ENCODE peak calls at places on chromosome 19, in five cellular contexts. One of them, this sample, is unnamed.

GRCh38 chr19:1136201-1136600 is 32.4 kb downstream of the GPX4 start:
- DNase-seq in heart left ventricle: no peak
- DNase-seq in lung: no peak
- DNase-seq in body of pancreas: no peak
- DNase-seq in GM13976: peak
- DNase-seq in this sample: no peak

GRCh38 chr19:46350758-46351159 is 3.9 kb downstream of the PPP5C start:
- DNase-seq in heart left ventricle: peak
- DNase-seq in lung: no peak
- DNase-seq in body of pancreas: no peak
- DNase-seq in GM13976: peak
- DNase-seq in this sample: no peak

GRCh38 chr19:10339380-10339960 is at the start of gene ICAM3:
- DNase-seq in heart left ventricle: no peak
- DNase-seq in lung: peak
- DNase-seq in body of pancreas: no peak
- DNase-seq in GM13976: peak
- DNase-seq in this sample: no peak

GRCh38 chr19:44748426-44749254 is at the start of gene BCL3:
- DNase-seq in heart left ventricle: peak
- DNase-seq in lung: peak
- DNase-seq in body of pancreas: peak
- DNase-seq in GM13976: peak
- DNase-seq in this sample: no peak

GRCh38 chr19:49425922-49426592 is 869 bp downstream of the GFY start:
- DNase-seq in heart left ventricle: no peak
- DNase-seq in lung: no peak
- DNase-seq in body of pancreas: no peak
- DNase-seq in GM13976: peak
- DNase-seq in this sample: no peak

GRCh38 chr19:41821003-41821735 is 23.3 kb downstream of the LYPD4 start:
- DNase-seq in heart left ventricle: no peak
- DNase-seq in lung: peak
- DNase-seq in body of pancreas: peak
- DNase-seq in GM13976: peak
- DNase-seq in this sample: no peak

GRCh38 chr19:40550951-40551350 is 25.7 kb upstream of the SHKBP1 start:
- DNase-seq in heart left ventricle: no peak
- DNase-seq in lung: no peak
- DNase-seq in body of pancreas: no peak
- DNase-seq in GM13976: no peak
- DNase-seq in this sample: no peak

GRCh38 chr19:45446295-45446694 is 21.5 kb upstream of the FOSB start:
- DNase-seq in heart left ventricle: no peak
- DNase-seq in lung: no peak
- DNase-seq in body of pancreas: no peak
- DNase-seq in GM13976: peak
- DNase-seq in this sample: no peak

GRCh38 chr19:46755853-46756543 is 9.7 kb upstream of the STRN4 start:
- DNase-seq in heart left ventricle: no peak
- DNase-seq in lung: no peak
- DNase-seq in body of pancreas: no peak
- DNase-seq in GM13976: no peak
- DNase-seq in this sample: no peak

GRCh38 chr19:8654591-8655339 is 24.3 kb downstream of the NFILZ start:
- DNase-seq in heart left ventricle: peak
- DNase-seq in lung: peak
- DNase-seq in body of pancreas: peak
- DNase-seq in GM13976: peak
- DNase-seq in this sample: peak

GRCh38 chr19:42613666-42614065 is 18.9 kb upstream of the CEACAM8 start:
- DNase-seq in heart left ventricle: no peak
- DNase-seq in lung: no peak
- DNase-seq in body of pancreas: no peak
- DNase-seq in GM13976: no peak
- DNase-seq in this sample: no peak

GRCh38 chr19:15453091-15453498 is 3.3 kb upstream of the WIZ start:
- DNase-seq in heart left ventricle: peak
- DNase-seq in lung: no peak
- DNase-seq in body of pancreas: peak
- DNase-seq in GM13976: no peak
- DNase-seq in this sample: no peak
- TF ChIP-seq CTCF in heart left ventricle: peak
- TF ChIP-seq CTCF in lung: no peak
- TF ChIP-seq CTCF in body of pancreas: peak
- TF ChIP-seq CTCF in GM13976: no peak
- TF ChIP-seq CTCF in this sample: no peak

GRCh38 chr19:5184930-5185329 is 155.7 kb downstream of the PTPRS start:
- DNase-seq in heart left ventricle: no peak
- DNase-seq in lung: no peak
- DNase-seq in body of pancreas: no peak
- DNase-seq in GM13976: no peak
- DNase-seq in this sample: no peak

GRCh38 chr19:5188548-5189317 is 151.9 kb downstream of the PTPRS start:
- DNase-seq in heart left ventricle: no peak
- DNase-seq in lung: no peak
- DNase-seq in body of pancreas: no peak
- DNase-seq in GM13976: no peak
- DNase-seq in this sample: no peak

GRCh38 chr19:5183616-5184015 is 157.0 kb downstream of the PTPRS start:
- DNase-seq in heart left ventricle: no peak
- DNase-seq in lung: no peak
- DNase-seq in body of pancreas: no peak
- DNase-seq in GM13976: no peak
- DNase-seq in this sample: no peak

GRCh38 chr19:5189318-5189607 is 151.3 kb downstream of the PTPRS start:
- DNase-seq in heart left ventricle: no peak
- DNase-seq in lung: no peak
- DNase-seq in body of pancreas: no peak
- DNase-seq in GM13976: no peak
- DNase-seq in this sample: no peak

GRCh38 chr19:5186293-5187050 is 154.1 kb downstream of the PTPRS start:
- DNase-seq in heart left ventricle: no peak
- DNase-seq in lung: no peak
- DNase-seq in body of pancreas: no peak
- DNase-seq in GM13976: no peak
- DNase-seq in this sample: no peak
- TF ChIP-seq CTCF in heart left ventricle: no peak
- TF ChIP-seq CTCF in lung: no peak
- TF ChIP-seq CTCF in body of pancreas: no peak
- TF ChIP-seq CTCF in GM13976: no peak
- TF ChIP-seq CTCF in this sample: no peak

DNA sequence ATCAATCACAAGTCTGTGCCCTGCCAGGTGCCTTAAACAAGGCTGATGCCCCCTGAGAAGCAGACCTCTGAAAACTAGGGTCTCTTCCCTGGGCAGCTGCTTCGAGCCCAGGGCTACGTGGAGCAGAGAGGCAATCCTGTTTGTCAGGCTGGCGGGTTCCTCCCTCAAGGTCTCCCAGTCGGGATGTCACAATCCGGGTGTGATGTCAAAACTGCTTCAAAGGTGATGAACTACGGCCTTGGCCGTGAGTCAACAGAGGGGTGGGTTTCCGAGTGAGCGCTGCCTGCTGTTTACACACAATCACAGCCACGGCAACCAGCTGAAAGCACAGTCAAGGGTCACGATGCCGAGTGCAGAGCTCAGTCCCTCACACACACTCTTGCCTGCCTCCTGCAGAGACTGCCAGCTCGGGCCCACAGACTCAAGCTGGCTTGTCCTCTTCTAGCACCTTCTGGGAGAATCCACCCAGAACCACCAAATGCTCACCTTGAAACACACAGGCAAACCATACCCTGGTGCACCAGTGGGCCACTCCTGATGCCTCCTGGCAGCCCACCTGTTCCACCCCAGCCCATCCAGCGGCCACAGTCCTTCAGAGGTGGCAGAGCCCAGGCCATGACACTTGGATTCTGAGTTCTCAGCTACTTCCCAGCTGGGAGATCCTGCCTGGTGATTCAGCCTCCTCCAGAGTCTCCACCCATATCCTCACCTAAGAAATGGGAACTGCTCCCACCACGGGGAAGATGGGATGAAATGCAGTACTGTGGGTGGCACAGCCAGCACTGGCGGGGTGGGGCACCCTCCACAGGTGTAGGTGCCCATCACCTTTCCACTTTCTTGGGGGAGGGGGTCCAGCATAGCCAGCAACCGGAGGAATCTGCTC is 6.8 kb downstream of the ELL start:
- DNase-seq in heart left ventricle: peak
- DNase-seq in lung: peak
- DNase-seq in body of pancreas: peak
- DNase-seq in GM13976: no peak
- DNase-seq in this sample: no peak
- TF ChIP-seq CTCF in heart left ventricle: no peak
- TF ChIP-seq CTCF in lung: no peak
- TF ChIP-seq CTCF in body of pancreas: no peak
- TF ChIP-seq CTCF in GM13976: no peak
- TF ChIP-seq CTCF in this sample: no peak

GRCh38 chr19:7333198-7334118 is 15.3 kb upstream of the ARHGEF18 start:
- DNase-seq in heart left ventricle: peak
- DNase-seq in lung: no peak
- DNase-seq in body of pancreas: no peak
- DNase-seq in GM13976: peak
- DNase-seq in this sample: no peak

GRCh38 chr19:7342143-7342542 is 6.6 kb upstream of the ARHGEF18 start:
- DNase-seq in heart left ventricle: no peak
- DNase-seq in lung: no peak
- DNase-seq in body of pancreas: no peak
- DNase-seq in GM13976: no peak
- DNase-seq in this sample: no peak

GRCh38 chr19:7336321-7336973 is 12.3 kb upstream of the ARHGEF18 start:
- DNase-seq in heart left ventricle: no peak
- DNase-seq in lung: no peak
- DNase-seq in body of pancreas: no peak
- DNase-seq in GM13976: no peak
- DNase-seq in this sample: no peak

GRCh38 chr19:7340959-7341837 is 7.5 kb upstream of the ARHGEF18 start:
- DNase-seq in heart left ventricle: peak
- DNase-seq in lung: peak
- DNase-seq in body of pancreas: peak
- DNase-seq in GM13976: peak
- DNase-seq in this sample: peak

DNA sequence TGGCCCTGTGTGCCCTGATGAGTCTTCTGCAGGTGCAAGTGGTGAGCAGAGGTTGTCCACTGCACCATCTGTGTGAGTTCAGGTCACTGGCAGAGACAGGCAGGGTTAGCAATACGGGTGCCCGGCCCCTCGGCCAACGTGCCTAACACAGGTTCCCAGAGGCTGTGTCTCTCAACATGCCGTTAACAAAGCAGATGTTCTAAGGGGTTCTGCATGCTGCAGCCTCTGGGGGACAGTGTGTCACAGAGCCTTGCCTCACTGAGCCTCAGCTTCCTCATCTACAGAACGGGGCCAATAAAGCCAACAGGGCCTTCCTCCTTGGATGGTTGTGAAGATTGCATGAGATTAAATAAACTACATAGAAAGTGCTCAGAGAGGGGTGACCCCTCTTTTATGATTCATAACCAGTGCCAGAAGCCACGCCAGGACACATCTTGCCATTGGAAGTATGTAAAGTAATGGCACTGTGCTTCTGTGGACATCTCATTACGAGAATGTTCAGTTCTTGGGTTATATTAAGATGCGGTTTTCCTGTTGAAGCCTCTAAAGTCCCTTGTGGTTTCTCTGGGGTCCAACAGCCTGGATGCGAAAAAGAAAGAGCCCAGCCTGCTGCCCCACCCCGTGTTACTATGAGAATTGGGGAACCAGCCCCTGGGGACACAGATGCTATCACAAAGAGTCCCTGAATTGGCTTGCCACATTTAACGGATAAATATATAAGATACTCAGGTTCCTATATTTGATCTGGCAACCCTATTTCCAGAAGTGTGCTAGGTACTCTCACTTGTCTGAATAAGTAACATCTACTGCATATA is 11.2 kb upstream of the ARHGEF18 start:
- DNase-seq in heart left ventricle: peak
- DNase-seq in lung: no peak
- DNase-seq in body of pancreas: no peak
- DNase-seq in GM13976: peak
- DNase-seq in this sample: no peak
- TF ChIP-seq CTCF in heart left ventricle: no peak
- TF ChIP-seq CTCF in lung: no peak
- TF ChIP-seq CTCF in body of pancreas: no peak
- TF ChIP-seq CTCF in GM13976: peak
- TF ChIP-seq CTCF in this sample: no peak

GRCh38 chr19:5137571-5138124 is 168.7 kb downstream of the KDM4B start:
- DNase-seq in heart left ventricle: no peak
- DNase-seq in lung: no peak
- DNase-seq in body of pancreas: peak
- DNase-seq in GM13976: no peak
- DNase-seq in this sample: no peak
- TF ChIP-seq CTCF in heart left ventricle: peak
- TF ChIP-seq CTCF in lung: no peak
- TF ChIP-seq CTCF in body of pancreas: peak
- TF ChIP-seq CTCF in GM13976: no peak
- TF ChIP-seq CTCF in this sample: peak

DNA sequence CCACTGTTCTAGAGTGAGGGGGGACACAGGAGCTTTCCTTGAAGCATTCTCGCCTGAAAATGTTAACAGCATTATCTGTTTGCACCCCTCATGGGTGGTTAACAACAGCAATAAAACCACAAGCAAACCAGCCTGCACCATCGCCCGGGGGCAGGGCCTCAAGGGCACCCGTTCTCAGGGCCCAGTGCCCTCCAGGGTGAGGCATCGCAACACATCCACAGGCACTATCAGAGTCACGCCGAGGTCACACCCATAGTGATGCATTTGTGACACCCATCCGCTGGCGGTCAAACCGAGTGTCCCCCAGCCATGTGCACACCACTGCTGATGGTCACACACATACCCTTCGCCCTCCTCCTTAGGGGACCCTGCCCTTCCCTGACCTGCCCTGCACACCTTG is 4.6 kb downstream of the FUT5 start:
- DNase-seq in heart left ventricle: no peak
- DNase-seq in lung: no peak
- DNase-seq in body of pancreas: no peak
- DNase-seq in GM13976: no peak
- DNase-seq in this sample: no peak
- TF ChIP-seq CTCF in heart left ventricle: no peak
- TF ChIP-seq CTCF in lung: no peak
- TF ChIP-seq CTCF in body of pancreas: no peak
- TF ChIP-seq CTCF in GM13976: no peak
- TF ChIP-seq CTCF in this sample: no peak

DNA sequence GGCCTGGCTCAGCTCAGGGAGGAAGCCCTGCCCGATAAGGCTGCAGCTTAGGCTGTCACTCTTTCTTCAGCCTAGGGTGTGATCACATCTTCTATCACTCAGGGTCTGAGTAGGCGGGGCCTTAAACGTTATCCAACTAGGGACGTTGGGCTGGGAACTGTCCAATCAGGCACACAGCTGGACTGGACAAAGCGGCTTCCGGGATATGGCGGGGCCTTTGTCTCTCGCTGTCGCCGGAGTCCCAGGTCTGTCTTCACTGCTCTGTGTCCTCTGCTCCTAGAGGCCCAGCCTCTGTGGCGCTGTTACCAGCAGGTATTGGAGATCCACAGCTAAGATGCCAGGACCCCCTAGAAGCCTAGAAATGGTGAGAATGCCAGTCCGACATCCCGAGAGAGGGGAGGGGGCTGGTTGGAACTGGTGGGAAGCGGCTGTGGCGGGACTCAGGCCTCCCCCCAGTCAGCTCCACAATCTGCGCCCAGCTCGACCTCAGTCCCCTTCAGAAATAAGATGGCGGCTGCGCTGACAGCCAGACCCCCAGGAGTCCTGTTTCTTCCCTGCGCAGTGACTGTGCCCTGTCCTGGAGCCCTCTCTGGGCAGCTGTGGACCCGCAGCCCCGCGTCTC is at the start of gene ZNF254:
- DNase-seq in heart left ventricle: peak
- DNase-seq in lung: peak
- DNase-seq in body of pancreas: peak
- DNase-seq in GM13976: peak
- DNase-seq in this sample: peak
- TF ChIP-seq CTCF in heart left ventricle: no peak
- TF ChIP-seq CTCF in lung: no peak
- TF ChIP-seq CTCF in body of pancreas: no peak
- TF ChIP-seq CTCF in GM13976: no peak
- TF ChIP-seq CTCF in this sample: no peak